ENCODE peak calls at places on chromosomes 2 and 18, in ten cellular contexts. F is KBM-7; S is SW480; T is mesendoderm; N is stimulated activated naive CD8-positive, alpha-beta T cell treated with anti-CD3 and anti-CD28 coated beads, Interleukin-15, Interleukin-2, amounts not matched to agents 100 U/mL and 50 U/mL, for 24 hours; J is EL; E is fibroblast of the conjunctiva; B is NCI-H510A; L is GM19239; M is iPS-NIHi11. W is an unnamed sample.

GRCh38 chr18:5630057-5630765 is 86.4 kb upstream of the EPB41L3 start:
- DNase-seq in F (peak), N (peak), S (no peak), L (peak), M (peak), E (no peak), J (no peak), T (peak), B (peak), W (peak)

GRCh38 chr2:26608557-26608956 is 32.6 kb downstream of the CIB4 start:
- DNase-seq in B (no peak), J (no peak), M (no peak), F (no peak), T (no peak), N (peak), E (no peak), L (no peak), S (no peak), W (no peak)

GRCh38 chr2:12478151-12479041 is 238.3 kb upstream of the TRIB2 start:
- DNase-seq in L (no peak), B (no peak), J (no peak), N (no peak), E (no peak), F (no peak), S (no peak), T (no peak), M (no peak), W (no peak)

GRCh38 chr2:109185338-109185737 is 56.3 kb downstream of the SH3RF3 start:
- DNase-seq in S (peak), J (peak), L (no peak), N (no peak), M (no peak), T (peak), B (no peak), F (no peak), E (peak), W (no peak)

GRCh38 chr2:126809357-126809756 is 89.3 kb upstream of the TEX51 start:
- DNase-seq in T (peak), L (no peak), S (no peak), N (no peak), M (no peak), J (no peak), E (no peak), B (no peak), F (no peak), W (no peak)

GRCh38 chr2:176251928-176252327 is 17.3 kb upstream of the MTX2 start:
- DNase-seq in S (no peak), M (no peak), B (no peak), E (no peak), J (no peak), T (no peak), F (no peak), L (no peak), N (no peak), W (no peak)

GRCh38 chr18:42365550-42365949 is 410.5 kb downstream of the PIK3C3 start:
- DNase-seq in E (no peak), S (no peak), L (no peak), N (no peak), M (no peak), F (no peak), T (peak), J (no peak), B (no peak), W (no peak)

GRCh38 chr2:43175187-43175490 is 51.3 kb downstream of the ZFP36L2 start:
- DNase-seq in J (peak), E (no peak), T (peak), F (no peak), B (no peak), L (no peak), N (no peak), S (peak), M (no peak), W (no peak)

GRCh38 chr2:120228503-120228902 is 5.3 kb upstream of the TMEM185B start:
- DNase-seq in E (no peak), M (no peak), N (no peak), B (no peak), F (no peak), S (peak), L (no peak), T (no peak), J (no peak), W (no peak)

GRCh38 chr2:24971300-24971549 is 530 bp downstream of the DNAJC27 start:
- DNase-seq in N (no peak), J (no peak), S (no peak), T (no peak), B (no peak), M (no peak), F (no peak), L (no peak), E (no peak), W (no peak)

GRCh38 chr2:3636586-3637310 is 21.3 kb upstream of the ALLC start:
- DNase-seq in E (no peak), F (no peak), M (no peak), B (no peak), T (no peak), J (no peak), L (no peak), S (no peak), N (no peak), W (no peak)

GRCh38 chr2:23524261-23524706 is 139.3 kb downstream of the KLHL29 start:
- DNase-seq in L (no peak), J (peak), F (no peak), B (peak), E (no peak), M (peak), S (peak), N (no peak), T (no peak), W (no peak)

W was measured in right lobe of liver.